ENCODE peak calls at places on chromosomes 7 and 10, in ten cellular contexts. E, B, M, D, L, Z, V, J, I and G are unnamed samples.
A peak's percentile ranks its signal among the peaks of the same experiment; 100 is the strongest.

GRCh38 chr10:131200856-131201470 is 110.6 kb downstream of the TCERG1L start:
- DNase-seq in J (no peak), Z (peak; percentile 21), L (no peak), M (no peak), B (no peak), D (no peak), V (no peak), I (no peak), E (no peak), G (no peak)

GRCh38 chr10:25786181-25786580 is 147.8 kb upstream of the MYO3A start:
- DNase-seq in B (no peak), E (no peak), Z (no peak), I (no peak), D (no peak), V (no peak), L (no peak), M (no peak), J (no peak), G (no peak)

GRCh38 chr10:50740351-50740688 is 584 bp downstream of the ASAH2B start:
- DNase-seq in D (peak; percentile 55), M (peak; percentile 25), B (no peak), I (no peak), J (peak; percentile 17), E (peak; percentile 81), V (no peak), Z (peak; percentile 32), L (peak; percentile 5), G (no peak)

GRCh38 chr10:79981673-79982485 is 33.0 kb upstream of the SFTPD start:
- DNase-seq in Z (peak; percentile 82), M (peak; percentile 59), B (peak; percentile 23), I (peak; percentile 26), L (peak; percentile 15), J (peak; percentile 29), E (peak; percentile 24), V (no peak), D (peak; percentile 80), G (no peak)

GRCh38 chr7:32347244-32347828 is 142.8 kb downstream of the LSM5 start:
- DNase-seq in V (peak; percentile 5), J (no peak), D (peak; percentile 12), E (peak; percentile 10), B (peak; percentile 15), Z (peak; percentile 59), I (no peak), L (no peak), M (no peak), G (no peak)

GRCh38 chr7:39674391-39674790 is 51.0 kb downstream of the RALA start:
- DNase-seq in D (no peak), L (no peak), J (no peak), E (no peak), M (no peak), B (no peak), V (no peak), Z (no peak), I (no peak), G (no peak)

GRCh38 chr7:36487756-36488336 is 98.2 kb downstream of the ANLN start:
- DNase-seq in M (peak; percentile 68), I (no peak), Z (no peak), J (no peak), L (peak; percentile 48), D (peak; percentile 69), B (no peak), V (no peak), E (peak; percentile 68), G (no peak)

GRCh38 chr10:77681839-77682238 is 44.2 kb upstream of the KCNMA1 start:
- DNase-seq in J (no peak), Z (no peak), D (no peak), E (no peak), M (no peak), L (no peak), V (no peak), I (no peak), B (no peak), G (no peak)

GRCh38 chr10:98405422-98405821 is 9.6 kb downstream of the PYROXD2 start:
- DNase-seq in Z (no peak), E (no peak), V (no peak), D (no peak), J (no peak), L (no peak), M (no peak), B (no peak), I (no peak), G (no peak)

GRCh38 chr7:94053532-94053931 is 49.4 kb upstream of the BET1 start:
- DNase-seq in I (no peak), Z (no peak), M (no peak), D (no peak), V (no peak), J (no peak), B (no peak), L (no peak), E (no peak), G (no peak)

GRCh38 chr10:103153302-103153759 is 39.7 kb downstream of the NT5C2 start:
- DNase-seq in V (no peak), I (no peak), E (peak; percentile 60), L (no peak), J (peak; percentile 20), D (no peak), B (no peak), Z (peak; percentile 65), M (no peak), G (no peak)

GRCh38 chr7:157278791-157279678 is 57.8 kb upstream of the DNAJB6 start:
- DNase-seq in V (no peak), L (no peak), D (no peak), Z (peak; percentile 90), M (no peak), I (no peak), B (no peak), E (no peak), J (peak; percentile 79), G (no peak)

GRCh38 chr7:1225462-1226154 is 7.1 kb upstream of the UNCX start:
- DNase-seq in L (peak; percentile 14), B (peak; percentile 38), M (no peak), J (no peak), Z (no peak), V (peak; percentile 37), E (no peak), I (no peak), D (peak; percentile 49), G (no peak)

GRCh38 chr7:84088669-84089278 is 105.8 kb downstream of the SEMA3A start:
- DNase-seq in Z (no peak), D (no peak), M (no peak), E (peak; percentile 33), J (no peak), I (no peak), B (no peak), V (no peak), L (peak; percentile 1), G (no peak)

GRCh38 chr7:50416509-50417299 is 33.4 kb downstream of the FIGNL1 start:
- DNase-seq in Z (no peak), E (no peak), M (no peak), I (no peak), L (no peak), V (no peak), B (no peak), D (no peak), J (no peak), G (no peak)

GRCh38 chr10:14362098-14362497 is 31.4 kb upstream of the FRMD4A start:
- DNase-seq in L (no peak), D (no peak), Z (no peak), I (no peak), V (no peak), M (no peak), E (no peak), B (no peak), J (no peak), G (no peak)

GRCh38 chr7:135901585-135902540 is 75.3 kb downstream of the MTPN start:
- DNase-seq in M (no peak), Z (no peak), L (no peak), I (no peak), E (no peak), D (no peak), B (no peak), J (no peak), V (no peak), G (no peak)

GRCh38 chr7:47581821-47582747 is at the start of gene TNS3:
- DNase-seq in M (no peak), Z (peak; percentile 84), I (no peak), J (no peak), V (no peak), L (no peak), B (no peak), E (peak; percentile 58), D (peak; percentile 85), G (no peak)

GRCh38 chr7:56105508-56105907 is 768 bp downstream of the CHCHD2 start:
- DNase-seq in Z (no peak), B (no peak), I (peak; percentile 5), L (no peak), M (no peak), V (no peak), E (peak; percentile 89), J (no peak), D (no peak), G (peak; percentile 41)

GRCh38 chr7:115271332-115272235 is 349.7 kb downstream of the MDFIC start:
- DNase-seq in E (peak; percentile 76), D (no peak), J (no peak), B (no peak), Z (no peak), L (no peak), I (no peak), V (no peak), M (no peak), G (peak; percentile 12)

GRCh38 chr7:26499316-26499897 is 207.7 kb downstream of the SNX10 start:
- DNase-seq in Z (no peak), L (no peak), J (no peak), E (no peak), M (no peak), B (no peak), V (no peak), D (no peak), I (no peak), G (no peak)

GRCh38 chr10:93465806-93466675 is 16.1 kb downstream of the MYOF start:
- DNase-seq in E (peak; percentile 89), L (no peak), D (peak; percentile 70), M (peak; percentile 67), B (no peak), V (no peak), I (peak; percentile 97), Z (peak; percentile 86), J (peak; percentile 85), G (peak; percentile 83)

GRCh38 chr7:129840757-129841156 is 112.0 kb downstream of the UBE2H start:
- DNase-seq in V (no peak), M (no peak), J (no peak), E (peak; percentile 37), D (no peak), Z (no peak), L (no peak), B (no peak), I (no peak), G (no peak)

GRCh38 chr10:71933651-71934050 is 30.5 kb upstream of the CHST3 start:
- DNase-seq in B (peak; percentile 27), Z (no peak), M (no peak), I (no peak), L (no peak), J (no peak), V (peak; percentile 34), D (no peak), E (no peak), G (no peak)

GRCh38 chr7:50679218-50680007 is 103.3 kb downstream of the GRB10 start:
- DNase-seq in J (no peak), L (peak; percentile 37), D (peak; percentile 33), M (peak; percentile 77), E (peak; percentile 50), V (no peak), Z (no peak), B (no peak), I (no peak), G (no peak)